ENCODE peak calls at places on chromosomes 11 and 22, in four cellular contexts. R is spleen; D is dorsolateral prefrontal cortex; L is CD4-positive, alpha-beta memory T cell. S is an unnamed sample.

GRCh38 chr22:36430863-36431262 is 43.1 kb upstream of the MYH9 start:
- DNase-seq in D (no peak), L (no peak), R (no peak), S (no peak)

GRCh38 chr22:31857247-31857646 is 87.1 kb upstream of the YWHAH start:
- DNase-seq in D (no peak), L (no peak), R (no peak), S (no peak)

GRCh38 chr11:121082670-121083069 is 18.4 kb upstream of the TECTA start:
- DNase-seq in L (no peak), R (no peak), D (no peak), S (no peak)

GRCh38 chr11:113176971-113177370 is 137.4 kb upstream of the TTC12 start:
- DNase-seq in L (no peak), R (no peak), D (no peak), S (no peak)

GRCh38 chr11:30017467-30017895 is 651 bp upstream of the KCNA4 start:
- DNase-seq in L (no peak), R (no peak), D (no peak), S (no peak)

GRCh38 chr22:25237503-25237902 is 18.1 kb downstream of the CRYBB2 start:
- DNase-seq in R (no peak), D (no peak), L (no peak), S (no peak)

GRCh38 chr22:31160328-31160978 is 471 bp downstream of the RNF185 start:
- DNase-seq in L (peak), D (no peak), R (peak), S (peak)

GRCh38 chr22:20246368-20247009 is 21.6 kb downstream of the RTN4R start:
- DNase-seq in D (no peak), R (no peak), L (no peak), S (no peak)

GRCh38 chr11:60164550-60165075 is 18.3 kb downstream of the MS4A6A start:
- DNase-seq in R (no peak), L (no peak), D (no peak), S (no peak)

GRCh38 chr11:126111458-126112116 is 48.9 kb upstream of the CDON start:
- DNase-seq in R (peak), L (no peak), D (no peak), S (no peak)

GRCh38 chr11:84855846-84856245 is 771.3 kb downstream of the DLG2 start:
- DNase-seq in D (no peak), R (no peak), L (no peak), S (no peak)

GRCh38 chr22:29944339-29944738 is 61.4 kb downstream of the MTMR3 start:
- DNase-seq in L (no peak), R (no peak), D (no peak), S (no peak)

GRCh38 chr11:69674267-69674885 is 777 bp downstream of the LTO1 start:
- DNase-seq in L (peak), R (no peak), D (no peak), S (no peak)

GRCh38 chr11:65432133-65432650 is 9.6 kb downstream of the NEAT1 start:
- DNase-seq in R (no peak), D (no peak), L (no peak), S (no peak)

GRCh38 chr11:102921587-102922220 is 33.8 kb downstream of the MMP13 start:
- DNase-seq in L (no peak), D (no peak), R (no peak), S (no peak)

GRCh38 chr11:76598426-76598839 is 72.1 kb downstream of the LRRC32 start:
- DNase-seq in D (no peak), R (no peak), L (no peak), S (no peak)

GRCh38 chr11:65700377-65700776 is 11.7 kb upstream of the KAT5 start:
- DNase-seq in R (no peak), D (no peak), L (no peak), S (no peak)

GRCh38 chr11:110219011-110219785 is 77.2 kb downstream of the RDX start:
- DNase-seq in R (no peak), L (no peak), D (no peak), S (no peak)

GRCh38 chr11:118923721-118924587 is 1.8 kb downstream of the BCL9L start:
- DNase-seq in R (no peak), L (peak), D (no peak), S (no peak)

GRCh38 chr11:121936781-121937447 is 179.1 kb downstream of the BLID start:
- DNase-seq in D (no peak), R (no peak), L (no peak), S (no peak)

GRCh38 chr22:25875461-25875860 is 133.5 kb downstream of the MYO18B start:
- DNase-seq in L (no peak), D (no peak), R (no peak), S (no peak)

GRCh38 chr11:93729129-93729616 is 12.1 kb downstream of the TAF1D start:
- DNase-seq in D (no peak), R (no peak), L (no peak), S (no peak)

GRCh38 chr11:2691991-2692841 is 7.6 kb downstream of the KCNQ1OT1 start:
- DNase-seq in R (peak), L (no peak), D (no peak), S (no peak)

GRCh38 chr11:898160-898517 is 12.5 kb downstream of the CHID1 start:
- DNase-seq in L (no peak), D (no peak), R (no peak), S (no peak)

GRCh38 chr11:114399903-114400221 is 449 bp downstream of the C11orf71 start:
- DNase-seq in R (no peak), D (peak), L (no peak), S (no peak)

GRCh38 chr22:31177420-31178162 is 17.6 kb downstream of the RNF185 start:
- DNase-seq in D (no peak), R (no peak), L (no peak), S (no peak)

GRCh38 chr22:17479129-17479528 is 84.2 kb upstream of the SLC25A18 start:
- DNase-seq in D (no peak), L (no peak), R (no peak), S (no peak)

GRCh38 chr11:128741511-128741910 is 47.6 kb downstream of the FLI1 start:
- DNase-seq in D (no peak), L (no peak), R (no peak), S (no peak)

GRCh38 chr11:77730789-77731188 is 89.7 kb downstream of the RSF1 start:
- DNase-seq in R (no peak), L (no peak), D (no peak), S (no peak)

GRCh38 chr11:9277176-9277575 is 12.0 kb upstream of the DENND5A start:
- DNase-seq in D (no peak), L (no peak), R (no peak), S (no peak)

GRCh38 chr11:86941871-86942208 is 13.4 kb downstream of the FZD4 start:
- DNase-seq in R (no peak), L (no peak), D (no peak), S (no peak)
- H3K27ac ChIP-seq in R (peak), L (no peak), D (no peak), S (no peak)

DNA sequence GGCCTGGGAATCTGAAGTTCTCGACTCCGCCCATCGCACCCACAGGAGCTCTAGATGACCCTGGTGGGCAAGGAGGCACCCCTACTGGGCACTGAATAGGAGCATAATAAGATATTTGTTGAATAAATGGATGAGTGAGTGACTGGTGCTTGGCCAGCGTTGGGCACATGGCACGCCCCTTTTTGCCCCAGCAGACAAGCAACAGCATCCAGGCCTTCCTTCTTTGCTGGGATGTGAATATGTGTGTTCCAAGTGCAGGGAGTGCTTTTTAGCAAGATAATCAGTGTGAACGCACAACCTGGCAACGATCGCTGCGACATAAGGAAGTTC is 450 bp upstream of the CELF1 start:
- DNase-seq in R (no peak), D (no peak), L (no peak), S (peak)
- H3K27ac ChIP-seq in R (peak), D (peak), L (peak), S (peak)

GRCh38 chr11:16977136-16978020 is 36.8 kb downstream of the PLEKHA7 start:
- DNase-seq in D (no peak), R (no peak), L (no peak), S (no peak)
- H3K27ac ChIP-seq in D (peak), R (no peak), L (no peak), S (peak)

GRCh38 chr22:22944268-22944985 is 56.8 kb downstream of the IGLL5 start:
- DNase-seq in D (no peak), R (peak), L (no peak), S (no peak)
- H3K27ac ChIP-seq in D (no peak), R (no peak), L (no peak), S (no peak)

GRCh38 chr22:23212061-23213030 is 32.0 kb downstream of the BCR start:
- DNase-seq in D (no peak), L (no peak), R (peak), S (no peak)
- H3K27ac ChIP-seq in D (peak), L (no peak), R (no peak), S (no peak)

GRCh38 chr11:132588366-132588765 is 943.9 kb downstream of the OPCML start:
- DNase-seq in D (no peak), L (no peak), R (no peak), S (no peak)
- H3K27ac ChIP-seq in D (no peak), L (no peak), R (no peak), S (no peak)

GRCh38 chr22:45831394-45831793 is 145.6 kb downstream of the WNT7B start:
- DNase-seq in L (no peak), R (no peak), D (no peak), S (no peak)
- H3K27ac ChIP-seq in L (no peak), R (no peak), D (no peak), S (no peak)

GRCh38 chr11:78807351-78807750 is 232.7 kb upstream of the NARS2 start:
- DNase-seq in D (no peak), L (no peak), R (no peak), S (no peak)

GRCh38 chr11:78811622-78812021 is 237.0 kb upstream of the NARS2 start:
- DNase-seq in L (no peak), R (no peak), D (no peak), S (no peak)

GRCh38 chr11:78808903-78809302 is 234.2 kb upstream of the NARS2 start:
- DNase-seq in D (no peak), R (no peak), L (no peak), S (no peak)

GRCh38 chr11:78810489-78811090 is 235.9 kb upstream of the NARS2 start:
- DNase-seq in L (no peak), D (no peak), R (no peak), S (no peak)

DNA sequence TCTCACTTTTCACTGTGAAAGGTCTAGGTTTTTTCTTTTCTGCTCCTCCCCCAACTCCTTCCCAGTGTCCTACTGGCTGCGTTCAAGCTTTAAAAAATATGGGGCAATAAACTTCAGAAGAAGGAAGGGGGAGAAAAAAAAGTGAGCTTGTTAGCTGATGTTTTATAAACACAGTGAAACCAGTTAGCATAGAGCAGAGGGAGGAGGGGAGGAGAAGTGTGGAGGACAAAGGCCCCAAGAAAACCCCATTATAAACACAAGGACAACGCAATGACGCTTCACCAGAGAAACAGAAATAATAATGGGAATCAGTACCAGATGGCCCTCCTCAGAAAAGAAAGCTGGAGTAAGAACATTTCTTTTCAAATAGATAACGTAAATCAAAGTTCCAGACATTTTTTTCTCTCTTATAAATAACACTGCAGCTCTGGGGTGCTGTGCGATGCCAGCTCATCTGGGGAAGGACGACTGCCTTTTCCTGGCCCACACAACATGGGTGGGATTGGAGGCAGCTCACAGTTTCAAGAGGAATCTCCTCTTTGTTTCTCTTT is 235.3 kb upstream of the NARS2 start:
- DNase-seq in D (no peak), L (no peak), R (no peak), S (no peak)
- H3K27ac ChIP-seq in D (peak), L (no peak), R (no peak), S (no peak)

GRCh38 chr11:10459029-10459970 is 4.2 kb downstream of the AMPD3 start:
- DNase-seq in L (peak), R (no peak), D (no peak), S (no peak)
- H3K27ac ChIP-seq in L (peak), R (peak), D (peak), S (peak)

DNA sequence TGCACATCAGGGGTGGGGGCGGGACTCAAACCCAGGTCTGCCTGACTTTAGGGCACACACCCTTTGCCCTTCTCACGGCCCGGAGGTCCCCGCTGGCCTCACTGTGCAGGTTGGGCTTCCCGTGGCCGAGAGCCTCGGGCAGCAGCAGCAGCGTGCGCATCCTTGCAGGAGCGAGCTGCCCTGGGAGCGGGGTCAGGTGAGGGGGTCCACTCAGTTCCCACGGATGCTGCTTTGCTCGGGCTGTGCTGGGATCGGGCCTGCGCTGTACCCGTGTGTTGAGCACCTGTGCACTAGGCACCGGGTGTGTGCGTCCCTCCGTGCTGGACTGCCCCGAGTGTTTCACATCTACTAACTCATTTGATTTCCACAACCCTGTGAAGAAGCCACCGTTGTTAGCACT is 25.1 kb downstream of the PRR5 start:
- DNase-seq in D (no peak), R (no peak), L (no peak), S (no peak)
- H3K27ac ChIP-seq in D (no peak), R (peak), L (no peak), S (no peak)